ENCODE peak calls at places on chromosomes 16 and 17, in nine cellular contexts. A, N, J, S, Z, F, V, C and I are unnamed samples.
A peak's percentile ranks its signal among the peaks of the same experiment; 100 is the strongest.

GRCh38 chr17:81553616-81554181 is 1.5 kb upstream of the FAAP100 start:
- DNase-seq in A (no peak), N (peak; percentile 77), J (no peak), S (peak; percentile 89), Z (no peak), F (peak; percentile 96), V (no peak), C (no peak), I (no peak)

GRCh38 chr17:4142107-4142900 is 526 bp downstream of the ZZEF1 start:
- DNase-seq in A (peak; percentile 11), N (no peak), J (peak; percentile 42), S (no peak), Z (peak; percentile 24), F (peak; percentile 25), V (peak; percentile 32), C (no peak), I (no peak)

GRCh38 chr17:78120971-78121800 is 7.4 kb downstream of the TMC6 start:
- DNase-seq in A (no peak), N (no peak), J (no peak), S (no peak), Z (no peak), F (no peak), V (peak; percentile 83), C (no peak), I (no peak)

GRCh38 chr17:81453049-81453448 is 57.8 kb downstream of the BAHCC1 start:
- DNase-seq in A (no peak), N (no peak), J (no peak), S (no peak), Z (no peak), F (no peak), V (no peak), C (no peak), I (no peak)

GRCh38 chr16:86507173-86508027 is 2.9 kb upstream of the FOXF1 start:
- DNase-seq in A (no peak), N (no peak), J (no peak), S (no peak), Z (no peak), F (no peak), V (no peak), C (no peak), I (no peak)

GRCh38 chr17:75346906-75347305 is 57.7 kb upstream of the SLC25A19 start:
- DNase-seq in A (no peak), N (no peak), J (no peak), S (peak; percentile 38), Z (peak; percentile 46), F (no peak), V (no peak), C (no peak), I (no peak)

GRCh38 chr17:82017612-82018151 is 5.0 kb downstream of the CENPX start:
- DNase-seq in A (no peak), N (no peak), J (no peak), S (no peak), Z (no peak), F (no peak), V (no peak), C (no peak), I (no peak)

GRCh38 chr17:19448341-19449268 is 37.6 kb downstream of the RNF112 start:
- DNase-seq in A (no peak), N (peak; percentile 93), J (no peak), S (peak; percentile 77), Z (no peak), F (peak; percentile 95), V (no peak), C (no peak), I (no peak)

GRCh38 chr16:88303405-88303804 is 79.4 kb upstream of the ZNF469 start:
- DNase-seq in A (no peak), N (no peak), J (no peak), S (no peak), Z (no peak), F (no peak), V (no peak), C (no peak), I (no peak)

GRCh38 chr16:81181013-81181720 is 57.3 kb upstream of the BCO1 start:
- DNase-seq in A (peak; percentile 57), N (peak; percentile 82), J (peak; percentile 86), S (peak; percentile 94), Z (no peak), F (peak; percentile 98), V (no peak), C (peak; percentile 19), I (peak; percentile 75)

GRCh38 chr17:44942456-44942855 is 5.1 kb downstream of the KIF18B start:
- DNase-seq in A (no peak), N (no peak), J (no peak), S (no peak), Z (no peak), F (no peak), V (no peak), C (no peak), I (no peak)

GRCh38 chr16:1941924-1942809 is 832 bp downstream of the MSRB1 start:
- DNase-seq in A (no peak), N (no peak), J (no peak), S (peak; percentile 62), Z (no peak), F (no peak), V (no peak), C (no peak), I (no peak)

GRCh38 chr17:49969134-49969759 is at the start of gene DLX4:
- DNase-seq in A (no peak), N (no peak), J (no peak), S (no peak), Z (no peak), F (no peak), V (no peak), C (no peak), I (no peak)

GRCh38 chr16:4263504-4264436 is 9.1 kb downstream of the TFAP4 start:
- DNase-seq in A (peak; percentile 52), N (no peak), J (peak; percentile 82), S (no peak), Z (no peak), F (peak; percentile 77), V (no peak), C (no peak), I (peak; percentile 86)
- TF ChIP-seq CTCF in A (no peak), N (peak; percentile 17), J (no peak), S (no peak), Z (no peak), F (no peak), V (no peak), C (no peak), I (no peak)

DNA sequence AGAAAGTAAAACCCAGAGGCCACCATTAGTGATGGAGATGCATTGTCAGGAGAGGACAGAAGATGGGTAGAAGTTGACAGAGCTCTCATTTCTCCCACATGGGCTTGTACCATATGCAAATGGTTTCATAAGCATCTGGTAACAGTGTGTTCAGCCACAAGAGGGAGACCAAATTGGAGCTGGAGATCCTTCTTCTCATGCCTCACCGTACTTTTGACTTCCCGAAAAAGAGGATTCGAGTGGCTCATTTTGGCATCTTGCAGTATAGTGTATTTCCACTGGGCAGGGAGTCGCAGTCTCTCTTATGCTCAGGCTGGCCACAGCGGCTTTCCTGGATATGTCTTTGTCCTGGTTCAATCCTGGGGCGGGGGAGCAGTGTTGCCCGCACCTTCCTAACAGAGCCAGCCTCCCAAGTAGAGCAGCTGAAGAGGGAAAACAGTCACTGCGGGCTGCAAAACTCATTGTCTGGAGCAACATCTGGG is 23.8 kb downstream of the TBC1D3B start:
- DNase-seq in A (no peak), N (no peak), J (no peak), S (no peak), Z (no peak), F (no peak), V (peak; percentile 8), C (no peak), I (no peak)
- TF ChIP-seq CTCF in A (no peak), N (peak; percentile 24), J (no peak), S (no peak), Z (no peak), F (peak; percentile 35), V (peak; percentile 12), C (peak; percentile 15), I (no peak)

DNA sequence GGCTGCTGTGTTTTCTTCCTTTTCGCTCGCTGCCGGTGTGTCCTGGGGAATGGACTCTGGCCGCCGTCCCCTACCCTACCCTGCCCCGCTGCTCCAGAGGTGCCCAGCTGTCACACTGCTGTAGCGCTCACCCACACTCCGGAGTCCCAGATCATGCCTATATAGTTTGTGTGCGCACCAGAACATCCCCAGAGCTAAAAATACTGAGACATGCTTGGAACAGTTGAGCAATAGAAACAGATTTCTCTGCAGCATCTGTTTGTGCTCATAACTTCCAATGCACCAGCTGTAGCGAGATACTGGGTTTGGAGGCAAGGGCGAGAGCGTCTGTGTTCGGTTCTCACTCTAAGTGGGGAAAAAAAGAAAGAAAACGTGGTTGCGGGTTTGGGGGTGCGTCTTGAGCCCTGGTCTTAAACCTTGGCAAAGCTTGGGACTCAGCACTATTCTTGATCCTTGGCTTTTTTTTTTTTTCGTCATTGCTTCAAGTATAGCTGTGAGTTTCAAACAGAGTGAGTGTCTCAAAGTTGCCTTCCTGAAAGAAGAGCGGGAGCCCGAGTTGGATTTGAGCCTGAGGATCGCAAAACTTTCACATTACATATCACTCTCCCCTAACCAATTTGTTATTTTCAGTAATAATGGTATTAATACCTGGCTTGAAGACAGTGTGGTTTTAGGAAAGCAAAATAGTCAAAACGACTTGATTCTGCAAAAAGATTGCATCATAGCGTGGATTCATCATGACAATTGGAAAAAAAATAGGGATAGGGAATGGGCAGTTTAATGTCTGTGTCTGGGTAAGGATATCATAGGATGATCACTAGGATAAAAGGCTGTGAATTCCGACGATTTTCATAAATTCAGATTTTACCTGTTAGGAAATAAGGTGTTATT is 620 bp downstream of the KCNJ2 start:
- DNase-seq in A (no peak), N (no peak), J (no peak), S (no peak), Z (no peak), F (no peak), V (no peak), C (no peak), I (no peak)
- TF ChIP-seq CTCF in A (no peak), N (no peak), J (no peak), S (no peak), Z (no peak), F (no peak), V (no peak), C (no peak), I (no peak)

GRCh38 chr16:72099377-72099818 is 5.8 kb downstream of the DHX38 start:
- DNase-seq in A (peak; percentile 50), N (no peak), J (no peak), S (peak; percentile 54), Z (peak; percentile 54), F (peak; percentile 37), V (peak; percentile 51), C (peak; percentile 39), I (no peak)
- TF ChIP-seq CTCF in A (peak; percentile 62), N (peak; percentile 61), J (peak; percentile 61), S (peak; percentile 75), Z (peak; percentile 75), F (peak; percentile 79), V (peak; percentile 60), C (peak; percentile 60), I (peak; percentile 73)

DNA sequence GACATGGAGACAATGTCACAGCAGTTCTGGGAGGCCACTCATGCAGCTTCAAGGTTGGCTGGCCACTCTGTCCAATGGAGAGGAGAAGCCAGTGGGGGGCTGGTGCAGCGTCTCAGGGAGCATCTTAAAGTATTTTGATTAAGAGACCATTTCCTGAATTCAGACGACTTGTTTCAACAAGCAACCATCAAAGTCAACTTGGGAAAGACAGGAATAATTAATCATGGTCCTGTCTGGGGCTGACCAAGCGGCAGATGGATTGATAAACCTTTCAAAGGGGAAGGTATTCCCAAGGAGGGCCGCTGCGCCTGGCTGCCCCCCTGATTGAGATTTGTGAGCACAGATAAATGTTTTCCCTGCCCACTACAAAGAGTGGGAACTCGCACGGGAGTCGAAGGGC is 47.5 kb downstream of the HNF1B start:
- DNase-seq in A (no peak), N (no peak), J (no peak), S (peak; percentile 57), Z (no peak), F (no peak), V (no peak), C (no peak), I (no peak)
- TF ChIP-seq CTCF in A (no peak), N (no peak), J (no peak), S (no peak), Z (no peak), F (no peak), V (no peak), C (no peak), I (no peak)

GRCh38 chr16:47162670-47163420 is 19.1 kb upstream of the NETO2 start:
- DNase-seq in A (no peak), N (no peak), J (no peak), S (no peak), Z (no peak), F (no peak), V (no peak), C (no peak), I (no peak)
- TF ChIP-seq CTCF in A (no peak), N (no peak), J (peak; percentile 7), S (no peak), Z (no peak), F (no peak), V (no peak), C (no peak), I (no peak)